ENCODE peak calls at places on chromosomes 11 and 22, in seven cellular contexts. E is IMR-90, F is mesendoderm, H is H9, N is H1, S is mesenchymal stem cell, X is trophoblast cell. R is an unnamed sample.

GRCh38 chr22:38694049-38694448 is 6.7 kb downstream of the JOSD1 start:
- DNase-seq in S (peak), H (no peak), X (peak), F (no peak), N (no peak), E (no peak), R (no peak)

GRCh38 chr11:69414773-69415187 is 66.7 kb upstream of the LINC01488 start:
- DNase-seq in F (no peak), S (no peak), N (no peak), E (no peak), H (no peak), X (no peak), R (no peak)

GRCh38 chr11:69218946-69219720 is 63.4 kb downstream of the SMIM38 start:
- DNase-seq in F (no peak), H (peak), E (no peak), X (peak), N (peak), S (no peak), R (no peak)

GRCh38 chr22:49354516-49355205 is 473.0 kb downstream of the BRD1 start:
- DNase-seq in X (no peak), E (no peak), F (peak), S (no peak), H (no peak), N (peak), R (no peak)

GRCh38 chr22:48753752-48754517 is 1073.7 kb downstream of the BRD1 start:
- DNase-seq in S (no peak), F (no peak), N (no peak), X (no peak), E (no peak), H (no peak), R (no peak)

GRCh38 chr11:62575156-62575555 is 1.5 kb upstream of the EEF1G start:
- DNase-seq in X (no peak), S (no peak), F (no peak), H (no peak), N (no peak), E (no peak), R (no peak)

GRCh38 chr11:21785351-21785750 is 407.5 kb upstream of the ANO5 start:
- DNase-seq in N (no peak), X (no peak), E (no peak), H (no peak), S (no peak), F (no peak), R (no peak)

GRCh38 chr22:49738006-49738405 is 89.7 kb downstream of the BRD1 start:
- DNase-seq in N (no peak), X (no peak), S (no peak), H (no peak), F (no peak), E (no peak), R (no peak)

GRCh38 chr22:47023871-47024270 is 261.4 kb downstream of the TBC1D22A start:
- DNase-seq in X (no peak), S (no peak), F (no peak), H (no peak), N (no peak), E (no peak), R (no peak)

GRCh38 chr22:49417833-49418232 is 409.8 kb downstream of the BRD1 start:
- DNase-seq in F (no peak), N (no peak), X (no peak), E (no peak), H (no peak), S (no peak), R (no peak)

GRCh38 chr11:125110506-125110905 is 920 bp downstream of the TMEM218 start:
- DNase-seq in E (no peak), X (no peak), S (peak), H (no peak), F (peak), N (no peak), R (no peak)
- H3K27ac ChIP-seq in E (no peak), X (no peak), S (no peak), H (no peak), F (no peak), N (no peak), R (no peak)

GRCh38 chr11:65861533-65862183 is 1.4 kb downstream of the MUS81 start:
- DNase-seq in H (peak), X (no peak), E (no peak), S (no peak), N (no peak), F (no peak), R (no peak)

GRCh38 chr11:65863889-65864757 is 3.9 kb downstream of the MUS81 start:
- DNase-seq in H (no peak), E (no peak), N (no peak), S (no peak), X (no peak), F (no peak), R (no peak)

GRCh38 chr11:65864758-65865471 is 4.7 kb downstream of the MUS81 start:
- DNase-seq in E (no peak), F (no peak), S (no peak), N (no peak), H (no peak), X (no peak), R (no peak)

GRCh38 chr11:65862191-65862735 is 2.0 kb downstream of the MUS81 start:
- DNase-seq in X (no peak), E (no peak), S (no peak), F (no peak), N (no peak), H (peak), R (no peak)

DNA sequence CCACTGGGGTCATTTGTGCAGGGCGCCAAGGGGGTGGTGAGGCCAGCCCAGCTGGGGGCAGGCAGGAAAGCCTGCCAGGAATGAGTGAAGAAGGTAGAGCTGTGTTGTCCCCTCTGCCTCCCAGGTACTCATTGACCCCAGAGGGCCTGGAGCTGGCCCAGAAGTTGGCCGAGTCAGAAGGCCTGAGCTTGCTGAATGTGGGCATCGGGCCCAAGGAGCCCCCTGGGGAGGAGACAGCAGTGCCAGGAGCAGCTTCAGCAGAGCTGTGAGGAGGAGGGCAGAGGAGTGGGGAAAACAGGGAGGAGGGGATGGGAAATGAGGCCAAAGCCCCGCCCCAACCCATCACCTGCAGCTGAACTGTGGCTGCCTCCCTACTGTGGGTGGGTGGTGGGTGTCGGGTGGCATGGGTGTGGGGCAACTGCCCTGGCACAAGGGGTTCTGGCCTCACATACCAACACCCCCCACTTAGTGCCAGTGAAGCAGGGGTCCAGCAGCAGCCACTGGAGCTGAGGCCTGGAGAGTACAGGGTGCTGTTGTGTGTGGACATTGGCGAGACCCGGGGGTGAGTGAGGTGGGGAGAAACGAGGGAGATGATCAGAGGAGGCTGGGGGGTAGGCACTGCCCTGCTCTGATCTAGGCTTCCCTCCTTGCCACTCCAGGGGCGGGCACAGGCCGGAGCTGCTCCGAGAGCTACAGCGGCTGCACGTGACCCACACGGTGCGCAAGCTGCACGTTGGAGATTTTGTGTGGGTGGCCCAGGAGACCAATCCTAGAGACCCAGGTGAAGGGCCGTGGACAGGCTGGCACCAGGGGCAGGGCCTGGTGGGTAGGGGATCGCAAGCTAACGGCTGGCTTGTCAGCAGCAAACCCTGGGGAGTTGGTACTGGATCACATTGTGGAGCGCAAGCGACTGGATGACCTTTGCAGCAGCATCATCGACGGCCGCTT is 3.0 kb downstream of the MUS81 start:
- DNase-seq in H (peak), F (no peak), X (no peak), E (no peak), N (no peak), S (no peak), R (no peak)
- H2AK5ac ChIP-seq in H (no peak), F (no peak), X (no peak), E (no peak), N (no peak), S (no peak), R (no peak)

GRCh38 chr22:26581769-26582168 is 8.2 kb downstream of the TPST2 start:
- DNase-seq in X (no peak), E (no peak), N (no peak), S (no peak), H (no peak), F (no peak), R (no peak)

GRCh38 chr22:26587991-26588613 is 1.8 kb downstream of the TPST2 start:
- DNase-seq in X (peak), H (no peak), N (no peak), E (no peak), S (no peak), F (no peak), R (no peak)

GRCh38 chr22:26586556-26587325 is 3.2 kb downstream of the TPST2 start:
- DNase-seq in F (no peak), N (no peak), H (no peak), S (no peak), X (no peak), E (no peak), R (no peak)

GRCh38 chr22:26584010-26584409 is 5.9 kb downstream of the TPST2 start:
- DNase-seq in S (no peak), X (no peak), H (no peak), F (no peak), E (no peak), N (no peak), R (no peak)

DNA sequence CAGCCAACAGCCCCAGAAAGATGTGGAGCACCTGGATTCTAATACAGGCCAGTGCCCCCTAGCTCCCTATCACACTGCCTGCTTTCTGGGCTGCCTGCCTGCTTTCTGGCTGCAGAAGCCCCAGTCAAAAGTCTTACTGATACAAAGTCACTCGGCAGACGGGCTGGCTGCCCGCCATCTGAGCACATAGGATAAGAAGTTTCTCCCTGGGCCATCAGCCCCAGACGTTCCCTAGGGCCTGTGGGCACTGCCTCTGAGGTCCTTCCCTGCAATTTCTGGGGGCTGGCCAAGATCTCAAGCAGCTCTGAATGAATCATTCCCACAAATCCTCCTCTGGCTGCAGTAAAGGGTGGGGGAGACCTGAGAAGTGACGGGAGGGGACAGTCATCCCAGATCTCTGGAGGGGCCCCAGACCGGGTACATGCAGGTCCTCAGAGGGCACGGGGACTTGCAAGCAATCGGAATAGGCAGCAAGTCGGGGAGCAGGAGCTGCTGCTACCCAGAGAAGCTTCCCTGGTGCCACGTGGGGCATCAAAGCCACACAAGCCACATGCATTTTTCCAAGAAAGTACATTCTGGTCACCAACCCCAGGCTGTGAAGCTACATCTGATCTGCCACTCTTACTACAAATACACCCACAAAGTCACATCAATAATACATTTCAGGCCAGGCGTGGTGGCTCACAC is 4.7 kb downstream of the TPST2 start:
- DNase-seq in S (peak), N (no peak), X (no peak), H (no peak), E (peak), F (no peak), R (no peak)
- H3K9ac ChIP-seq in S (no peak), N (no peak), X (no peak), H (no peak), E (no peak), F (peak), R (no peak)

DNA sequence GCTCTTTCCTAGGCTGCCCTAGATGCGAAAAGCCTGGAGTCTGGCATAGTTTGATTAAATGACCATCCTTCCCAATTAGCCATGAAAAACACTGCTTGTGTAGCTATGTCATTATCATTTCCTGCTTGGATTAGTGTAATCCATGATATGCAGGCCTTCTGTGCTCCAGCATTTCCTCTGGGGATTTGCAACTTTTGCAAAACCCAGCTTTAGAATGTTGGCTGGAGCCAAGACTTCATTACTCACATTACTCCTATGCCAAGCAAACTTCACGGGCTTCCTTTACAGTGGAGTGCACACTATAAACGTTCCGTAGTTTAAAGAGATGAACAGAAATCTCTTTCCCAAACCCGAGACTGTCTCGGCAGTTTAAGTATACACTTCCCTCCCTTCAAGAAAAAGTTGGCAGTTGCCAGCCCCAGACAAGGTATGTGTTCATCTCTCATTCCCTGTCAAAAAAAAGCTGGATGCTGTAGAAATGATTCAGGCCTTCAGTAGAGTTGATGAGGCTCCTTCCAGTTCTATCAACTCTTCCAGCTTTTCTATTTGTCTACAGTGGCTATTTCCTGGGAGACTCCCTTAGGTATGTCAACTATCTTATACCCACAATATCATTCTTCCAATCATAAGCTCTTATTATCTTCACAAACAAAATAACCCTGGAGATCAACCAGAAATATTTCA is 180.0 kb downstream of the MAML2 start:
- DNase-seq in S (peak), N (no peak), E (peak), X (no peak), H (no peak), F (peak), R (no peak)
- H3K27ac ChIP-seq in S (no peak), N (no peak), E (peak), X (no peak), H (no peak), F (no peak), R (no peak)

GRCh38 chr22:36462475-36462790 is 19.0 kb downstream of the TXN2 start:
- DNase-seq in N (no peak), F (no peak), X (no peak), E (no peak), H (no peak), S (no peak), R (no peak)

GRCh38 chr22:36464715-36465231 is 16.7 kb downstream of the TXN2 start:
- DNase-seq in H (no peak), N (no peak), X (peak), F (no peak), E (no peak), S (no peak), R (no peak)

GRCh38 chr22:36463783-36464184 is 17.7 kb downstream of the TXN2 start:
- DNase-seq in H (no peak), X (no peak), F (no peak), E (no peak), N (no peak), S (no peak), R (no peak)

GRCh38 chr22:36460202-36460601 is 21.2 kb downstream of the TXN2 start:
- DNase-seq in N (no peak), F (no peak), E (no peak), S (no peak), X (no peak), H (no peak), R (no peak)

DNA sequence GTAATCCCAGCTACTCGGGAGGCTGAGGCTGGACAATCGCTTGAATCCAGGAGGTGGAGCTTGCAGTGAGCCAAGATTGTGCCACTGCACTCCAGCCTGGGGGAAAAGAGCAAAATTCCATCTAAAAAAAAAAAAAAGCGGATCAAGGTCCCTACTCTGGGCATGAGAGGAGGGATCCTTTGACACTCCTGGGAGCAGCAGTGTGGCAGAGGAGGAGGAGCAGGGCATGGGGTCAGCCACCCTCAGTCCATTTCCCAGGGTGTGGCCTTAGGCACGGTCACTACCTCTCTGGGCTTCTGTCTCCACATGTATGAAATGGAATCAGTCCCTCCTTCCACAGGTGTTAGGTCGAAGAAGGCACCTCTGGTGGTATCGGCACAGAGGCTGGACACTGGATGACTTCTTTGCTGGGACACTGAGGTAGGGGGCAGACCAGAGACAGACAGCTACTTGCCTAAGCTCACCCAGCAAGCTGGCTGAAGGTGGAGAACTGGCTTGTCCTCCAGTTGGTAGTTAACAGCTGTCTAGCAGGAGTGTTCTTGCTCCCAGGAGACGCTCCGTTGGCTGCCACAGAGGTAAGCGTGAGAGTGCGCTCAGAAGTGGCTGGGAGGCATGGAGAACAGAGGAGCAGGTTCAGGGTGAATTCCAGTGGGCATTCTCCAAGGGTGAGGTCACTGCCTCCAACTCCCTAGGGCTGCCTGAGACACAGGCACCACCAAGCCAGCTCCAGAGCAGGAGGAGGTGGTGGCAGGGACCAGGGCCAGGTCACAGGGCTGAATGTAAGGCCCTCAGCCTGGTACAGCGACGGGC is 19.6 kb downstream of the TXN2 start:
- DNase-seq in H (peak), N (peak), X (peak), E (peak), F (peak), S (peak), R (no peak)
- H2AK5ac ChIP-seq in H (peak), N (no peak), X (peak), E (peak), F (peak), S (peak), R (no peak)

R was measured in neuronal stem cell.